ENCODE peak calls at places on chromosomes 6 and 20, in ten cellular contexts. C is stomach, G is body of pancreas, I is HepG2, E is spleen, B is A549, L is heart left ventricle, X is right lobe of liver, J is tibial nerve, M is endothelial cell of umbilical vein. Z is an unnamed sample.

GRCh38 chr6:165086746-165087145 is 222.7 kb downstream of the C6orf118 start:
- DNase-seq in C (no peak), G (no peak), I (no peak), E (no peak), B (no peak), L (no peak), X (no peak), J (no peak), M (no peak), Z (no peak)

GRCh38 chr6:161684721-161685120 is 410.9 kb upstream of the AGPAT4 start:
- DNase-seq in C (no peak), G (no peak), I (no peak), E (no peak), B (no peak), L (no peak), X (no peak), J (no peak), M (no peak), Z (no peak)

GRCh38 chr6:49264909-49265308 is 198.1 kb downstream of the MMUT start:
- DNase-seq in C (no peak), G (no peak), I (no peak), E (no peak), B (no peak), L (peak), X (no peak), J (no peak), M (no peak), Z (peak)

GRCh38 chr20:32811886-32812285 is 7.9 kb upstream of the MAPRE1 start:
- DNase-seq in C (no peak), G (no peak), I (no peak), E (no peak), B (no peak), L (no peak), X (no peak), J (no peak), M (no peak), Z (no peak)

GRCh38 chr6:161215876-161216615 is 57.8 kb downstream of the AGPAT4 start:
- DNase-seq in C (no peak), G (no peak), I (no peak), E (no peak), B (no peak), L (no peak), X (no peak), J (no peak), M (no peak), Z (no peak)

GRCh38 chr6:168368063-168368835 is 48.7 kb upstream of the DACT2 start:
- DNase-seq in C (no peak), G (no peak), I (no peak), E (no peak), B (no peak), L (peak), X (no peak), J (no peak), M (no peak), Z (no peak)

GRCh38 chr20:51373713-51374481 is 168.6 kb downstream of the NFATC2 start:
- DNase-seq in C (peak), G (peak), I (no peak), E (peak), B (no peak), L (no peak), X (no peak), J (no peak), M (peak), Z (no peak)

GRCh38 chr6:30211899-30212298 is 1.3 kb downstream of the TRIM26 start:
- DNase-seq in C (no peak), G (no peak), I (no peak), E (no peak), B (no peak), L (no peak), X (no peak), J (no peak), M (no peak), Z (no peak)

GRCh38 chr6:111794716-111795452 is 78.4 kb downstream of the FYN start:
- DNase-seq in C (no peak), G (no peak), I (peak), E (no peak), B (no peak), L (no peak), X (no peak), J (no peak), M (no peak), Z (no peak)

GRCh38 chr6:15526129-15526764 is 136.6 kb downstream of the DTNBP1 start:
- DNase-seq in C (no peak), G (no peak), I (peak), E (no peak), B (no peak), L (no peak), X (no peak), J (no peak), M (no peak), Z (no peak)

GRCh38 chr6:125491860-125492617 is 190.3 kb upstream of the HDDC2 start:
- DNase-seq in C (no peak), G (no peak), I (no peak), E (no peak), B (no peak), L (no peak), X (no peak), J (no peak), M (no peak), Z (no peak)

GRCh38 chr6:79946773-79947190 is 571 bp downstream of the ELOVL4 start:
- DNase-seq in C (no peak), G (peak), I (no peak), E (no peak), B (peak), L (no peak), X (no peak), J (no peak), M (no peak), Z (no peak)

GRCh38 chr20:11316244-11316643 is 601.4 kb upstream of the BTBD3 start:
- DNase-seq in C (no peak), G (no peak), I (no peak), E (no peak), B (no peak), L (no peak), X (no peak), J (no peak), M (no peak), Z (no peak)

GRCh38 chr20:2228926-2229325 is 66.9 kb upstream of the TGM3 start:
- DNase-seq in C (no peak), G (no peak), I (no peak), E (no peak), B (no peak), L (no peak), X (no peak), J (no peak), M (no peak), Z (no peak)

GRCh38 chr20:51803157-51803854 is 985 bp upstream of the SALL4 start:
- DNase-seq in C (no peak), G (no peak), I (no peak), E (no peak), B (no peak), L (no peak), X (no peak), J (no peak), M (no peak), Z (no peak)

GRCh38 chr20:43558412-43559146 is at the start of gene SGK2:
- DNase-seq in C (peak), G (peak), I (peak), E (peak), B (peak), L (no peak), X (peak), J (no peak), M (no peak), Z (peak)
- H3K4me3 ChIP-seq in C (peak), G (no peak), I (peak), E (no peak), B (peak), L (no peak), X (peak), J (no peak), M (no peak), Z (no peak)

DNA sequence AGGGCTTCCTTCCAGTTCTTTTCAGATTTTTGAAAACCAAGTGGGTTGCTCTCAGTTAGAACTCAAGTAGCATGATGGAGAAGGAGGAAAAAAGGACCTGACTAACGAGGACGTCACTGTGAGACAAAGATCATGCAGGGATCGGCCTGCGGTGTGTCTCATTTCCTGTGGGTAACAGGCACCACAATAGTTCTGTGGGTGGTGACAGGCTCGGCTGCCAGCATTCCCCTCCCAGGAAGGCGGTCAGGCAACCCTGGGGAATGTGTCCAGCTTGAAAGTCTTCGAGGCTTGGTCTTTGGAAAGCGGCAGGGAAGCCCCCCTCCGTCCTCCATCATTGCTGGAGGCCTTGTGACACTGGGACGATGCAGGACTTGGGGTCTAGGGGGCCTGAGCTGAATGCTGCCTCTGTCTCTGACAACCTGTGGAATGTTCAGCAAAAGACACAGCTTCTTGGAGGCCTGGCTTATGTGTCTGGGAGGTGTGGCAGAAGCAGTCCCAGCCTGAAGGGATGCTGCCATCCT is 121.0 kb downstream of the BCAS1 start:
- DNase-seq in C (peak), G (peak), I (no peak), E (peak), B (no peak), L (peak), X (no peak), J (no peak), M (peak), Z (peak)
- TF ChIP-seq POLR2A in C (no peak), G (no peak), I (no peak), E (no peak), B (no peak), L (no peak), X (no peak), J (no peak), M (no peak), Z (no peak)

GRCh38 chr6:78771619-78772018 is 95.7 kb upstream of the IRAK1BP1 start:
- DNase-seq in C (no peak), G (no peak), I (no peak), E (no peak), B (no peak), L (no peak), X (no peak), J (no peak), M (no peak), Z (no peak)
- TF ChIP-seq CTCF in C (no peak), G (no peak), I (no peak), E (no peak), B (no peak), L (no peak), X (no peak), J (no peak), M (no peak), Z (no peak)

GRCh38 chr20:46031014-46031569 is 2.1 kb downstream of the SLC12A5 start:
- DNase-seq in C (no peak), G (no peak), I (no peak), E (no peak), B (no peak), L (no peak), X (no peak), J (no peak), M (no peak), Z (no peak)
- H3K4me3 ChIP-seq in C (no peak), G (no peak), I (no peak), E (no peak), B (no peak), L (no peak), X (no peak), J (no peak), M (no peak), Z (no peak)

GRCh38 chr20:22496817-22497216 is 87.6 kb downstream of the FOXA2 start:
- DNase-seq in C (no peak), G (no peak), I (no peak), E (no peak), B (no peak), L (no peak), X (no peak), J (no peak), M (no peak), Z (no peak)

GRCh38 chr20:22501034-22501433 is 83.3 kb downstream of the FOXA2 start:
- DNase-seq in C (no peak), G (no peak), I (no peak), E (no peak), B (no peak), L (no peak), X (no peak), J (no peak), M (no peak), Z (no peak)

GRCh38 chr20:22502731-22503191 is 81.6 kb downstream of the FOXA2 start:
- DNase-seq in C (no peak), G (peak), I (peak), E (no peak), B (no peak), L (no peak), X (no peak), J (no peak), M (no peak), Z (peak)

GRCh38 chr20:22501566-22502344 is 82.6 kb downstream of the FOXA2 start:
- DNase-seq in C (no peak), G (no peak), I (no peak), E (no peak), B (no peak), L (no peak), X (no peak), J (no peak), M (no peak), Z (no peak)

GRCh38 chr20:22499475-22500174 is 84.7 kb downstream of the FOXA2 start:
- DNase-seq in C (no peak), G (peak), I (no peak), E (no peak), B (no peak), L (no peak), X (no peak), J (no peak), M (no peak), Z (no peak)
- TF ChIP-seq POLR2A in C (no peak), G (no peak), I (no peak), E (no peak), B (no peak), L (no peak), X (no peak), J (no peak), M (no peak), Z (no peak)

DNA sequence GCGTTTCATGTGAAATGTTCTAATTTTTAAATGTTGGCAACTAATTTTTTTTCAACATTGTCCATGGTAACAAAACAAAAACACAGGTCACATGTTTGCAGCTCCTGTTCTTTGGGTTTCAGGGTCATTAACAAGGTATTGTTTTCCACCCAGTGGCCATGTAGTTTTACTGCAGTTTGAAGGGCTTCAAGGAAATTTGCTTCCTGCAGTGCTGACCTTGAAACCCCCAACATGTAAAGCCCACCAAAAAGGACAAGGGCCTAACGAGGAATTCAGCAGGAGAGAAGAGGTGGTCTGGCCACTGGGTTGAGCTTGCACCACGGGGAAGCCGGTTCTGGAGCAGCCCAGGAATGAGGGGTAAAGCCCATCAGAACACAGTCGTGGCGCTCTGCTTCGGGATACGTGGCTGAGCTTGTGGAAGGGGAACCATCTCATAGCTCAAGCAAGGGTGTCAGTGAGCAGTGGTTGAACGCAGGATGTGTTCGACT is 13.9 kb upstream of the KLHL31 start:
- DNase-seq in C (no peak), G (no peak), I (peak), E (no peak), B (peak), L (no peak), X (no peak), J (no peak), M (peak), Z (no peak)
- TF ChIP-seq CTCF in C (peak), G (peak), I (peak), E (peak), B (peak), L (peak), X (peak), J (no peak), M (peak), Z (peak)

DNA sequence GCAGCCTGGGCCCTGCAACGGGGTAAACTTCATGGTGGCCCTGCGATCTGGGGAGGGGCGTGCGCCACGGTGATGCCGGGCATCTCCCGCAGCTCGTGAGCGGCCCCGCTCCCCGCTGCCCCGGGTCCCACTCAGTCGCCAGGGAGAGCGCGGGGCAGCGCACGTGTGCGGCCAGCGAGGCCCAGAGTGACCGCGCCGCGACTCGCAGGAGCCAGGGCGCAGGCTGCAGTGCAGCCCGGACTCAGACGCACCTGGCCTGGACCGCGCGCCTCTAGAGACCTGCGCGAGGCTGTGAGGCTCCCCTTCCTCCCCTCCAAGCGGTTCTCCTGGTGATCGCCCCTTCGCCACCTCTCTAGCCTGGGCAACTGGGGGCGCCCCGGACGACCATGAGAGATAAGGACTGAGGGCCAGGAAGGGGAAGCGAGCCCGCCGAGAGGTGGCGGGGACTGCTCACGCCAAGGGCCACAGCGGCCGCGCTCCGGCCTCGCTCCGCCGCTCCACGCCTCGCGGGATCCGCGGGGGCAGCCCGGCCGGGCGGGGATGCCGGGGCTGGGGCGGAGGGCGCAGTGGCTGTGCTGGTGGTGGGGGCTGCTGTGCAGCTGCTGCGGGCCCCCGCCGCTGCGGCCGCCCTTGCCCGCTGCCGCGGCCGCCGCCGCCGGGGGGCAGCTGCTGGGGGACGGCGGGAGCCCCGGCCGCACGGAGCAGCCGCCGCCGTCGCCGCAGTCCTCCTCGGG is 684 bp downstream of the BMP6 start:
- DNase-seq in C (no peak), G (peak), I (no peak), E (peak), B (peak), L (no peak), X (peak), J (no peak), M (no peak), Z (no peak)
- H3K4me3 ChIP-seq in C (peak), G (no peak), I (peak), E (peak), B (peak), L (peak), X (peak), J (peak), M (peak), Z (peak)

GRCh38 chr6:31582230-31582601 is at the start of gene LTB:
- DNase-seq in C (no peak), G (no peak), I (no peak), E (peak), B (no peak), L (no peak), X (peak), J (no peak), M (no peak), Z (peak)
- TF ChIP-seq POLR2A in C (no peak), G (no peak), I (no peak), E (no peak), B (no peak), L (no peak), X (no peak), J (no peak), M (no peak), Z (no peak)

GRCh38 chr20:36830791-36831691 is 44.9 kb upstream of the TLDC2 start:
- DNase-seq in C (no peak), G (no peak), I (no peak), E (peak), B (no peak), L (peak), X (no peak), J (peak), M (peak), Z (peak)
- TF ChIP-seq CTCF in C (peak), G (no peak), I (peak), E (peak), B (no peak), L (peak), X (no peak), J (peak), M (peak), Z (peak)

DNA sequence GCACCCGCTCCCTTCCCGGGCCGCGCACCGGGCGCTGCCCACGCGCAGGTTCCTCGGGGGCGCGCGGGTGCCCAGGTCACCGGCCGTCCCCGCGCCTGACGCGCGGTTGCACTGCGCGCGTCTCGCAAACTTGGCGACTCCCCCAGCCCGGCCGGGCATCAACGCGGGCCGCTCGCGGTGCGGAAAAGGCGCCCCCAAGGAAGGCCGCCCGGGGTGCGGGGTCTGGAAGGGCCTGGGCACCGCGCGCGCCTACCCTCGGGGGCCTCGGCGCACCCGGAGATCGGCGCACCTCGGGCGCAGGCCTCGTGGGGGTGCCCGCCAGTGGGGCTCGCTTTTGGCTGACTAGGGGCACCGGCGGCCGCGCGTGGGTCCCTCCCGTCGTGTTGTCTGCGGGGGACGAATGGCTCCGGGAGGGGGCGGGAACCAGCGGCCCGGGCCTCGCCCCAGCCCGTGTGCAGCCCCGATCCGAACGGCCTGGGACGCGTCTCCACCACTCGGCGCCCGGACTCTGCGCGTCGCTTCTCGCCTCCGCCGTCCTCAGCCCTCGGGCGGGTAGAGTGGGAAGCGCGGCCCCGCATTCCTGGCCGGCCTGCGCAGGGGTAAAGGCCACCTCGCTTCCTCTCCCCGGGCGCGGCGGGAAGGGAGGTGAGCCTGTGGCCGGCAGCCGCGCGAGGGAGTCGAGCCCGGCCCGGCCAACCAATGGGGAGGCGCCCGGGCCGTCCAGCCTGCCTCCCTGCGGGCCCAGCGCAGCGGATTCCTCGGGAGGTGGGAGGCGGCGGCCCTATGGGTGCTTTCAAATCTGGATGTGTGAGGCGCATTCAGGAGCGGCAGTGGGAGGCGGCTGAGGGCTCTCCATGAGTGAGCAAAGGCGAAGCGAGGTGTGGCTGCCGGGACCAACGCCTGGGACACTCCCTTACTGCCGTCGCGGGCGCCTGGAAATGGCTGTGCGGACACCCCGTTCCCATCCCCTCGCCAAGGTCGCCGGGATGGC is 927 bp upstream of the ZBTB46 start:
- DNase-seq in C (peak), G (peak), I (peak), E (peak), B (no peak), L (peak), X (peak), J (no peak), M (no peak), Z (no peak)
- H3K4me3 ChIP-seq in C (peak), G (no peak), I (peak), E (peak), B (peak), L (peak), X (peak), J (peak), M (no peak), Z (peak)